ENCODE peak calls at places on chromosome 22, in five cellular contexts. T is HEK293T; L is lower lobe of right lung; O is H54; V is natural killer cell treated with Interleukin-12 subunit alpha and Interleukin-12 subunit beta and Interleukin-15 and Interleukin-18, amount 100 ng/mL, for 72 hours. X is an unnamed sample.

GRCh38 chr22:20244744-20245576 is 23.2 kb downstream of the RTN4R start:
- DNase-seq in T (no peak), L (no peak), O (no peak), V (peak), X (no peak)

GRCh38 chr22:39175127-39176066 is 22.9 kb upstream of the CBX7 start:
- DNase-seq in T (no peak), L (no peak), O (no peak), V (no peak), X (no peak)

GRCh38 chr22:38107692-38108515 is 2.6 kb downstream of the BAIAP2L2 start:
- DNase-seq in T (no peak), L (peak), O (no peak), V (peak), X (no peak)

GRCh38 chr22:37686002-37686982 is at the start of gene NOL12:
- DNase-seq in T (peak), L (peak), O (peak), V (peak), X (peak)

GRCh38 chr22:29203883-29204282 is 1.8 kb upstream of the EMID1 start:
- DNase-seq in T (no peak), L (no peak), O (no peak), V (no peak), X (no peak)

GRCh38 chr22:40642316-40642715 is 5.8 kb upstream of the MRTFA start:
- DNase-seq in T (no peak), L (no peak), O (no peak), V (no peak), X (no peak)

GRCh38 chr22:31068970-31069369 is 12.1 kb upstream of the SMTN start:
- DNase-seq in T (no peak), L (no peak), O (no peak), V (no peak), X (no peak)

GRCh38 chr22:46397514-46397913 is 62.0 kb downstream of the TRMU start:
- DNase-seq in T (no peak), L (no peak), O (no peak), V (no peak), X (no peak)

GRCh38 chr22:44671742-44672141 is 30.3 kb upstream of the PRR5 start:
- DNase-seq in T (no peak), L (no peak), O (no peak), V (no peak), X (no peak)

GRCh38 chr22:38924197-38924952 is 33.0 kb upstream of the APOBEC3A start:
- DNase-seq in T (peak), L (peak), O (peak), V (no peak), X (peak)

GRCh38 chr22:22787805-22788459 is 99.7 kb upstream of the IGLL5 start:
- DNase-seq in T (peak), L (peak), O (peak), V (no peak), X (peak)

GRCh38 chr22:30420401-30421178 is 5.0 kb upstream of the MTFP1 start:
- DNase-seq in T (no peak), L (no peak), O (no peak), V (no peak), X (no peak)

X was measured in NCI-H774.